ENCODE peak calls at places on chromosomes 11 and 22, in seven cellular contexts. R is fibroblast of the aortic adventitia; D is activated T-helper 2 cell treated with anti-CD3 and anti-CD28 coated beads, Interferon-gamma antibody, Interleukin-2, Interleukin-4, amounts not matched to agents 10 μg/mL and 5 μg/mL and 100 μg/mL, durations not matched to agents 14 hours and 24 hours and 36 hours; K is T-helper 1 cell; G is activated CD8-positive, alpha-beta T cell treated with anti-CD3 and anti-CD28 coated beads for 36 hours; B is RKO; Z is glutamatergic neuron. J is an unnamed sample.

GRCh38 chr22:35299217-35299716 is 427 bp upstream of the TOM1 start:
- DNase-seq in R (peak; percentile 28), D (no peak), K (no peak), G (no peak), B (peak; percentile 19), Z (no peak), J (no peak)

GRCh38 chr22:17724241-17724640 is 50.0 kb downstream of the BID start:
- DNase-seq in R (no peak), D (no peak), K (no peak), G (no peak), B (no peak), Z (no peak), J (no peak)

GRCh38 chr11:134654161-134654915 is 242.3 kb upstream of the B3GAT1 start:
- DNase-seq in R (no peak), D (no peak), K (no peak), G (peak; percentile 80), B (no peak), Z (no peak), J (no peak)

GRCh38 chr22:43242627-43243026 is 55.7 kb upstream of the TTLL12 start:
- DNase-seq in R (no peak), D (no peak), K (no peak), G (no peak), B (no peak), Z (no peak), J (no peak)

GRCh38 chr11:117717485-117718314 is 79.3 kb downstream of the DSCAML1 start:
- DNase-seq in R (no peak), D (no peak), K (no peak), G (no peak), B (no peak), Z (peak; percentile 61), J (peak; percentile 78)

GRCh38 chr11:8863838-8864237 is 47.2 kb upstream of the AKIP1 start:
- DNase-seq in R (peak; percentile 57), D (no peak), K (no peak), G (no peak), B (peak; percentile 41), Z (no peak), J (no peak)

GRCh38 chr11:44333271-44334218 is 23.6 kb upstream of the ALX4 start:
- DNase-seq in R (peak; percentile 54), D (no peak), K (no peak), G (no peak), B (peak; percentile 50), Z (no peak), J (no peak)

GRCh38 chr11:962743-963142 is 37.1 kb downstream of the AP2A2 start:
- DNase-seq in R (no peak), D (no peak), K (no peak), G (no peak), B (no peak), Z (no peak), J (no peak)

GRCh38 chr22:40638261-40638660 is 1.7 kb upstream of the MRTFA start:
- DNase-seq in R (no peak), D (no peak), K (no peak), G (no peak), B (no peak), Z (no peak), J (no peak)

J was measured in NCI-H774.